ENCODE peak calls at places on chromosomes 4 and X, in ten cellular contexts. One of them, this sample, is unnamed. For H3K4me1, the result is how much of the 10 kb centered on the place peaks cover.

GRCh38 chr4:72352746-72353145 is 216.3 kb downstream of the ADAMTS3 start:
- DNase-seq in cardiac muscle cell: no peak
- DNase-seq in psoas muscle: no peak
- DNase-seq in testis: no peak
- DNase-seq in pancreas: no peak
- DNase-seq in body of pancreas: no peak
- DNase-seq in H1: no peak
- DNase-seq in astrocyte: no peak
- DNase-seq in left lung: no peak
- DNase-seq in heart right ventricle: no peak
- DNase-seq in this sample: no peak

GRCh38 chrX:101904996-101905395 is 26.8 kb downstream of the ZMAT1 start:
- DNase-seq in astrocyte: no peak
- DNase-seq in body of pancreas: no peak
- DNase-seq in cardiac muscle cell: no peak
- DNase-seq in testis: no peak
- DNase-seq in pancreas: no peak
- DNase-seq in heart right ventricle: no peak
- DNase-seq in left lung: no peak
- DNase-seq in psoas muscle: no peak
- DNase-seq in H1: no peak
- DNase-seq in this sample: no peak

GRCh38 chr4:120843840-120844527 is 78.5 kb downstream of the PRDM5 start:
- DNase-seq in cardiac muscle cell: peak
- DNase-seq in left lung: peak
- DNase-seq in H1: peak
- DNase-seq in psoas muscle: peak
- DNase-seq in astrocyte: no peak
- DNase-seq in heart right ventricle: peak
- DNase-seq in body of pancreas: peak
- DNase-seq in testis: peak
- DNase-seq in pancreas: no peak
- DNase-seq in this sample: peak

GRCh38 chr4:138222041-138222440 is 20.1 kb downstream of the SLC7A11 start:
- DNase-seq in heart right ventricle: no peak
- DNase-seq in testis: no peak
- DNase-seq in pancreas: peak
- DNase-seq in cardiac muscle cell: no peak
- DNase-seq in psoas muscle: no peak
- DNase-seq in H1: no peak
- DNase-seq in body of pancreas: peak
- DNase-seq in left lung: no peak
- DNase-seq in astrocyte: peak
- DNase-seq in this sample: no peak

GRCh38 chr4:67456577-67457196 is 88.6 kb downstream of the CENPC start:
- DNase-seq in astrocyte: no peak
- DNase-seq in left lung: no peak
- DNase-seq in testis: peak
- DNase-seq in pancreas: no peak
- DNase-seq in H1: no peak
- DNase-seq in psoas muscle: no peak
- DNase-seq in cardiac muscle cell: no peak
- DNase-seq in heart right ventricle: no peak
- DNase-seq in body of pancreas: no peak
- DNase-seq in this sample: no peak

GRCh38 chr4:90069151-90069550 is 58.0 kb upstream of the CCSER1 start:
- DNase-seq in testis: peak
- DNase-seq in cardiac muscle cell: no peak
- DNase-seq in body of pancreas: no peak
- DNase-seq in heart right ventricle: no peak
- DNase-seq in astrocyte: peak
- DNase-seq in left lung: no peak
- DNase-seq in H1: no peak
- DNase-seq in psoas muscle: no peak
- DNase-seq in pancreas: no peak
- DNase-seq in this sample: no peak

GRCh38 chrX:57156397-57157049 is 19.3 kb upstream of the SPIN2A start:
- DNase-seq in astrocyte: peak
- DNase-seq in cardiac muscle cell: peak
- DNase-seq in H1: no peak
- DNase-seq in body of pancreas: peak
- DNase-seq in heart right ventricle: no peak
- DNase-seq in testis: peak
- DNase-seq in psoas muscle: no peak
- DNase-seq in pancreas: peak
- DNase-seq in left lung: no peak
- DNase-seq in this sample: peak

GRCh38 chrX:349702-350101 is 31.1 kb upstream of the GTPBP6 start:
- DNase-seq in psoas muscle: peak
- DNase-seq in astrocyte: no peak
- DNase-seq in cardiac muscle cell: no peak
- DNase-seq in testis: no peak
- DNase-seq in heart right ventricle: no peak
- DNase-seq in body of pancreas: no peak
- DNase-seq in pancreas: no peak
- DNase-seq in H1: no peak
- DNase-seq in left lung: no peak
- DNase-seq in this sample: no peak

GRCh38 chrX:38871129-38872029 is 70.1 kb downstream of the MID1IP1 start:
- DNase-seq in psoas muscle: no peak
- DNase-seq in astrocyte: no peak
- DNase-seq in heart right ventricle: no peak
- DNase-seq in body of pancreas: no peak
- DNase-seq in cardiac muscle cell: no peak
- DNase-seq in left lung: no peak
- DNase-seq in testis: no peak
- DNase-seq in pancreas: no peak
- DNase-seq in H1: no peak
- DNase-seq in this sample: no peak

GRCh38 chrX:97616883-97617510 is 733.3 kb downstream of the RPA4 start:
- DNase-seq in testis: no peak
- DNase-seq in heart right ventricle: no peak
- DNase-seq in cardiac muscle cell: no peak
- DNase-seq in left lung: no peak
- DNase-seq in H1: no peak
- DNase-seq in pancreas: no peak
- DNase-seq in psoas muscle: no peak
- DNase-seq in astrocyte: peak
- DNase-seq in body of pancreas: no peak
- DNase-seq in this sample: no peak

GRCh38 chr4:52199574-52200338 is 148.7 kb downstream of the SPATA18 start:
- DNase-seq in heart right ventricle: no peak
- DNase-seq in cardiac muscle cell: no peak
- DNase-seq in pancreas: no peak
- DNase-seq in H1: no peak
- DNase-seq in left lung: no peak
- DNase-seq in astrocyte: peak
- DNase-seq in body of pancreas: no peak
- DNase-seq in testis: no peak
- DNase-seq in psoas muscle: no peak
- DNase-seq in this sample: no peak

GRCh38 chr4:152032722-152033131 is 271.9 kb upstream of the GATB start:
- DNase-seq in cardiac muscle cell: no peak
- DNase-seq in pancreas: no peak
- DNase-seq in heart right ventricle: no peak
- DNase-seq in H1: no peak
- DNase-seq in testis: peak
- DNase-seq in psoas muscle: no peak
- DNase-seq in body of pancreas: no peak
- DNase-seq in left lung: no peak
- DNase-seq in astrocyte: peak
- DNase-seq in this sample: no peak

GRCh38 chr4:3482707-3483106 is 19.6 kb downstream of the DOK7 start:
- DNase-seq in H1: no peak
- DNase-seq in body of pancreas: no peak
- DNase-seq in astrocyte: no peak
- DNase-seq in pancreas: no peak
- DNase-seq in heart right ventricle: no peak
- DNase-seq in testis: no peak
- DNase-seq in cardiac muscle cell: no peak
- DNase-seq in psoas muscle: no peak
- DNase-seq in left lung: peak
- DNase-seq in this sample: no peak
- H3K4me1 ChIP-seq in H1: under half
- H3K4me1 ChIP-seq in body of pancreas: under half
- H3K4me1 ChIP-seq in astrocyte: under half
- H3K4me1 ChIP-seq in pancreas: under half
- H3K4me1 ChIP-seq in heart right ventricle: under half
- H3K4me1 ChIP-seq in testis: under half
- H3K4me1 ChIP-seq in cardiac muscle cell: under half
- H3K4me1 ChIP-seq in psoas muscle: half or more
- H3K4me1 ChIP-seq in left lung: under half
- H3K4me1 ChIP-seq in this sample: half or more

GRCh38 chrX:142711801-142712200 is 313.9 kb upstream of the SPANXN4 start:
- DNase-seq in testis: no peak
- DNase-seq in H1: no peak
- DNase-seq in heart right ventricle: no peak
- DNase-seq in psoas muscle: no peak
- DNase-seq in pancreas: no peak
- DNase-seq in astrocyte: no peak
- DNase-seq in cardiac muscle cell: no peak
- DNase-seq in left lung: no peak
- DNase-seq in body of pancreas: no peak
- DNase-seq in this sample: no peak
- H3K4me3 ChIP-seq in testis: no peak
- H3K4me3 ChIP-seq in H1: no peak
- H3K4me3 ChIP-seq in heart right ventricle: no peak
- H3K4me3 ChIP-seq in psoas muscle: no peak
- H3K4me3 ChIP-seq in pancreas: no peak
- H3K4me3 ChIP-seq in astrocyte: no peak
- H3K4me3 ChIP-seq in cardiac muscle cell: no peak
- H3K4me3 ChIP-seq in left lung: no peak
- H3K4me3 ChIP-seq in body of pancreas: no peak
- H3K4me3 ChIP-seq in this sample: no peak

GRCh38 chrX:45715787-45716186 is 515.1 kb upstream of the DIPK2B start:
- DNase-seq in left lung: no peak
- DNase-seq in heart right ventricle: no peak
- DNase-seq in testis: no peak
- DNase-seq in body of pancreas: no peak
- DNase-seq in astrocyte: peak
- DNase-seq in cardiac muscle cell: no peak
- DNase-seq in H1: no peak
- DNase-seq in psoas muscle: no peak
- DNase-seq in pancreas: no peak
- DNase-seq in this sample: peak
- H3K4me1 ChIP-seq in left lung: under half
- H3K4me1 ChIP-seq in heart right ventricle: under half
- H3K4me1 ChIP-seq in testis: under half
- H3K4me1 ChIP-seq in body of pancreas: under half
- H3K4me1 ChIP-seq in astrocyte: under half
- H3K4me1 ChIP-seq in cardiac muscle cell: under half
- H3K4me1 ChIP-seq in H1: under half
- H3K4me1 ChIP-seq in psoas muscle: under half
- H3K4me1 ChIP-seq in pancreas: under half
- H3K4me1 ChIP-seq in this sample: under half

GRCh38 chr4:145525291-145525740 is 43.7 kb downstream of the SMAD1 start:
- DNase-seq in testis: no peak
- DNase-seq in astrocyte: no peak
- DNase-seq in H1: no peak
- DNase-seq in heart right ventricle: no peak
- DNase-seq in cardiac muscle cell: no peak
- DNase-seq in psoas muscle: no peak
- DNase-seq in left lung: no peak
- DNase-seq in pancreas: no peak
- DNase-seq in body of pancreas: no peak
- DNase-seq in this sample: peak
- H3K4me3 ChIP-seq in testis: no peak
- H3K4me3 ChIP-seq in astrocyte: no peak
- H3K4me3 ChIP-seq in H1: no peak
- H3K4me3 ChIP-seq in heart right ventricle: no peak
- H3K4me3 ChIP-seq in cardiac muscle cell: no peak
- H3K4me3 ChIP-seq in psoas muscle: no peak
- H3K4me3 ChIP-seq in left lung: no peak
- H3K4me3 ChIP-seq in pancreas: no peak
- H3K4me3 ChIP-seq in body of pancreas: no peak
- H3K4me3 ChIP-seq in this sample: peak

GRCh38 chr4:41025824-41026223 is 188.5 kb downstream of the APBB2 start:
- DNase-seq in testis: no peak
- DNase-seq in astrocyte: no peak
- DNase-seq in psoas muscle: no peak
- DNase-seq in pancreas: no peak
- DNase-seq in heart right ventricle: no peak
- DNase-seq in H1: no peak
- DNase-seq in left lung: no peak
- DNase-seq in body of pancreas: no peak
- DNase-seq in cardiac muscle cell: no peak
- DNase-seq in this sample: no peak
- H3K4me1 ChIP-seq in testis: under half
- H3K4me1 ChIP-seq in astrocyte: under half
- H3K4me1 ChIP-seq in psoas muscle: under half
- H3K4me1 ChIP-seq in pancreas: under half
- H3K4me1 ChIP-seq in heart right ventricle: under half
- H3K4me1 ChIP-seq in H1: under half
- H3K4me1 ChIP-seq in left lung: under half
- H3K4me1 ChIP-seq in body of pancreas: under half
- H3K4me1 ChIP-seq in cardiac muscle cell: under half
- H3K4me1 ChIP-seq in this sample: under half

DNA sequence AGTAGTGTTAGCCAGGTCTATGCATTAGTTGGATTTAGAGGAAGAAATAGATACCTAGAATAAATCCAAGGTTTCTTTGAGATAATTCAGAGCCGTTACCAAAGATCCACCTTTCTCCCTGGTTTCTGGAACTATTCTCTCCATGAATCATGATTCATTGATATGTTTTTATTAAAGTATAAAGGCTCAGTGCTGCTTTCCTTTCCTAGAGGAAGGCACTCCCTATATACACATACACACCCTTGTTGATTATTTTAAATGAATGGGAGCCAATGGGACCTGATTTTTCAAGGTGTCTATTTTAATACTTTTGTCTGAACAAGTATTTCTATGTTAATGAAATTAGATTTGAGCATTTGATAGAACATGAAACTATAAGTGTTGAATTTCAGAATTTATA is 146.8 kb upstream of the SPRY1 start:
- DNase-seq in psoas muscle: no peak
- DNase-seq in heart right ventricle: no peak
- DNase-seq in H1: no peak
- DNase-seq in left lung: no peak
- DNase-seq in pancreas: no peak
- DNase-seq in testis: no peak
- DNase-seq in astrocyte: no peak
- DNase-seq in cardiac muscle cell: no peak
- DNase-seq in body of pancreas: no peak
- DNase-seq in this sample: no peak
- H3K4me3 ChIP-seq in psoas muscle: no peak
- H3K4me3 ChIP-seq in heart right ventricle: no peak
- H3K4me3 ChIP-seq in H1: no peak
- H3K4me3 ChIP-seq in left lung: no peak
- H3K4me3 ChIP-seq in pancreas: no peak
- H3K4me3 ChIP-seq in testis: no peak
- H3K4me3 ChIP-seq in astrocyte: no peak
- H3K4me3 ChIP-seq in cardiac muscle cell: no peak
- H3K4me3 ChIP-seq in body of pancreas: no peak
- H3K4me3 ChIP-seq in this sample: no peak

This sample was measured in SJCRH30.